ENCODE peak calls at places on chromosomes 7 and 10, in ten cellular contexts. R is T follicular helper cell; B is effector memory CD8-positive, alpha-beta T cell; Q is cerebellar cortex; Z is NCI-H446; T is GM18507; D is brain pericyte; U is amniotic epithelial cell; M is NCI-H1694; I is stimulated activated CD4-positive, alpha-beta T cell treated with anti-CD3 and anti-CD28 coated beads, Interleukin-1b, Interleukin-23, amount 100 ng/mL, for 24 hours. A is an unnamed sample.

GRCh38 chr10:13705526-13706169 is 118.9 kb downstream of the PRPF18 start:
- DNase-seq in R (no peak), B (no peak), Q (no peak), Z (peak), T (no peak), D (no peak), U (no peak), M (no peak), I (no peak), A (no peak)

GRCh38 chr10:88979153-88979562 is 11.4 kb upstream of the FAS start:
- DNase-seq in R (no peak), B (no peak), Q (peak), Z (peak), T (no peak), D (no peak), U (peak), M (no peak), I (no peak), A (no peak)

GRCh38 chr10:125523347-125523746 is 159.6 kb downstream of the TEX36 start:
- DNase-seq in R (no peak), B (no peak), Q (no peak), Z (no peak), T (no peak), D (no peak), U (no peak), M (no peak), I (no peak), A (no peak)

GRCh38 chr10:89219512-89220218 is 12.5 kb upstream of the CH25H start:
- DNase-seq in R (no peak), B (no peak), Q (peak), Z (peak), T (no peak), D (no peak), U (no peak), M (no peak), I (no peak), A (no peak)

GRCh38 chr10:16521311-16522016 is at the start of gene C1QL3:
- DNase-seq in R (no peak), B (no peak), Q (peak), Z (no peak), T (no peak), D (no peak), U (peak), M (no peak), I (no peak), A (no peak)

GRCh38 chr10:24153016-24153415 is 55.9 kb upstream of the KIAA1217 start:
- DNase-seq in R (no peak), B (no peak), Q (no peak), Z (no peak), T (no peak), D (no peak), U (peak), M (no peak), I (no peak), A (no peak)

GRCh38 chr7:43895847-43896415 is 10.5 kb downstream of the URGCP start:
- DNase-seq in R (no peak), B (no peak), Q (no peak), Z (no peak), T (no peak), D (no peak), U (no peak), M (no peak), I (no peak), A (no peak)

GRCh38 chr7:154871483-154871882 is 131.4 kb downstream of the PAXIP1 start:
- DNase-seq in R (no peak), B (no peak), Q (no peak), Z (no peak), T (no peak), D (no peak), U (no peak), M (no peak), I (no peak), A (no peak)

GRCh38 chr7:81112731-81113130 is 193.9 kb upstream of the SEMA3C start:
- DNase-seq in R (no peak), B (no peak), Q (no peak), Z (no peak), T (no peak), D (no peak), U (no peak), M (no peak), I (no peak), A (no peak)

GRCh38 chr7:96388166-96388565 is 66.3 kb upstream of the SLC25A13 start:
- DNase-seq in R (no peak), B (no peak), Q (no peak), Z (no peak), T (no peak), D (no peak), U (peak), M (no peak), I (no peak), A (no peak)

A was measured in effector CD8-positive, alpha-beta T cell.